ENCODE peak calls at places on chromosomes 6 and 20, in five cellular contexts. W, I, P, Z and D are unnamed samples.

GRCh38 chr20:44491635-44492395 is 16.1 kb downstream of the TTPAL start:
- DNase-seq in W (no peak), I (peak), P (no peak), Z (no peak), D (no peak)

GRCh38 chr6:158960046-158960445 is 40.0 kb downstream of the RSPH3 start:
- DNase-seq in W (no peak), I (no peak), P (no peak), Z (no peak), D (no peak)

GRCh38 chr6:127971945-127972391 is 71.1 kb upstream of the THEMIS start:
- DNase-seq in W (no peak), I (peak), P (no peak), Z (peak), D (peak)

GRCh38 chr20:5920581-5920980 is 29.8 kb downstream of the TRMT6 start:
- DNase-seq in W (no peak), I (no peak), P (no peak), Z (no peak), D (no peak)

GRCh38 chr6:26272171-26272631 is 92.8 kb upstream of the BTN3A2 start:
- DNase-seq in W (no peak), I (no peak), P (peak), Z (peak), D (no peak)

GRCh38 chr20:31718952-31719643 is 3.6 kb downstream of the BCL2L1 start:
- DNase-seq in W (no peak), I (no peak), P (peak), Z (no peak), D (peak)

GRCh38 chr20:20386192-20386591 is 18.3 kb downstream of the INSM1 start:
- DNase-seq in W (no peak), I (no peak), P (no peak), Z (no peak), D (no peak)

GRCh38 chr6:106046116-106046853 is 39.9 kb upstream of the PRDM1 start:
- DNase-seq in W (no peak), I (no peak), P (no peak), Z (no peak), D (no peak)

GRCh38 chr20:4546342-4546741 is 175.4 kb upstream of the PRND start:
- DNase-seq in W (no peak), I (no peak), P (no peak), Z (no peak), D (no peak)

GRCh38 chr20:59025511-59025910 is 6.3 kb downstream of the TUBB1 start:
- DNase-seq in W (no peak), I (no peak), P (no peak), Z (no peak), D (no peak)

GRCh38 chr6:99282479-99283062 is 66.9 kb downstream of the FAXC start:
- DNase-seq in W (peak), I (peak), P (no peak), Z (no peak), D (no peak)

GRCh38 chr6:39053016-39053595 is 4.5 kb downstream of the GLP1R start:
- DNase-seq in W (no peak), I (no peak), P (no peak), Z (no peak), D (no peak)

GRCh38 chr6:9543649-9544048 is 871.2 kb downstream of the TFAP2A start:
- DNase-seq in W (no peak), I (peak), P (no peak), Z (no peak), D (no peak)

GRCh38 chr6:147109707-147110106 is 94.5 kb upstream of the STXBP5 start:
- DNase-seq in W (no peak), I (no peak), P (no peak), Z (no peak), D (no peak)

GRCh38 chr6:33987531-33988021 is 158.3 kb downstream of the GRM4 start:
- DNase-seq in W (peak), I (no peak), P (no peak), Z (no peak), D (peak)

GRCh38 chr20:14997791-14998190 is 660.4 kb upstream of the FLRT3 start:
- DNase-seq in W (no peak), I (peak), P (no peak), Z (no peak), D (no peak)

GRCh38 chr6:35610830-35611229 is 77.9 kb downstream of the FKBP5 start:
- DNase-seq in W (no peak), I (no peak), P (no peak), Z (no peak), D (no peak)

GRCh38 chr20:25369971-25370370 is 20.7 kb downstream of the ABHD12 start:
- DNase-seq in W (no peak), I (no peak), P (no peak), Z (no peak), D (no peak)

GRCh38 chr6:158347335-158347734 is 35.1 kb downstream of the TULP4 start:
- DNase-seq in W (no peak), I (peak), P (no peak), Z (no peak), D (no peak)

GRCh38 chr6:31680226-31680840 is 534 bp downstream of the LY6G5C start:
- DNase-seq in W (no peak), I (no peak), P (no peak), Z (no peak), D (no peak)

GRCh38 chr6:99219788-99220187 is 129.7 kb downstream of the FAXC start:
- DNase-seq in W (no peak), I (no peak), P (no peak), Z (no peak), D (peak)

GRCh38 chr6:33597551-33598322 is 17.7 kb upstream of the BAK1 start:
- DNase-seq in W (no peak), I (no peak), P (no peak), Z (no peak), D (no peak)